ENCODE peak calls at places on chromosomes 13 and 19, in five cellular contexts. N is HepG2, Y is HEK293T, G is H1, V is GM12878. C is an unnamed sample.

GRCh38 chr19:19432732-19433131 is 27.3 kb downstream of the GATAD2A start:
- DNase-seq in V (no peak), G (no peak), N (no peak), Y (no peak), C (no peak)

GRCh38 chr19:28242317-28242927 is 970.5 kb downstream of the UQCRFS1 start:
- DNase-seq in G (peak; percentile 75), N (no peak), V (no peak), Y (peak; percentile 13), C (peak; percentile 60)

GRCh38 chr13:32471187-32471922 is 43.4 kb upstream of the N4BP2L1 start:
- DNase-seq in N (no peak), V (no peak), Y (no peak), G (no peak), C (no peak)

GRCh38 chr19:11881151-11881800 is 6.3 kb upstream of the ZNF69 start:
- DNase-seq in G (peak; percentile 83), N (peak; percentile 49), V (peak; percentile 17), Y (peak; percentile 39), C (peak; percentile 60)

GRCh38 chr13:86464193-86464592 is 665.0 kb upstream of the SLITRK6 start:
- DNase-seq in Y (peak; percentile 21), G (no peak), N (no peak), V (no peak), C (no peak)

GRCh38 chr13:44017756-44018309 is 138.1 kb downstream of the LACC1 start:
- DNase-seq in Y (no peak), V (no peak), N (no peak), G (no peak), C (no peak)

GRCh38 chr19:45442927-45443461 is 19.3 kb upstream of the ERCC1 start:
- DNase-seq in N (no peak), G (peak; percentile 74), V (no peak), Y (no peak), C (no peak)

GRCh38 chr13:113918580-113918979 is 54.7 kb upstream of the GAS6 start:
- DNase-seq in N (no peak), G (peak; percentile 30), Y (no peak), V (no peak), C (no peak)

GRCh38 chr19:10855879-10856522 is 7.8 kb downstream of the C19orf38 start:
- DNase-seq in G (peak; percentile 70), N (no peak), Y (no peak), V (no peak), C (no peak)

GRCh38 chr13:83086948-83087347 is 795.3 kb downstream of the SLITRK1 start:
- DNase-seq in N (no peak), V (no peak), Y (no peak), G (no peak), C (no peak)

GRCh38 chr13:83088858-83089257 is 793.4 kb downstream of the SLITRK1 start:
- DNase-seq in V (no peak), Y (no peak), G (no peak), N (no peak), C (no peak)

DNA sequence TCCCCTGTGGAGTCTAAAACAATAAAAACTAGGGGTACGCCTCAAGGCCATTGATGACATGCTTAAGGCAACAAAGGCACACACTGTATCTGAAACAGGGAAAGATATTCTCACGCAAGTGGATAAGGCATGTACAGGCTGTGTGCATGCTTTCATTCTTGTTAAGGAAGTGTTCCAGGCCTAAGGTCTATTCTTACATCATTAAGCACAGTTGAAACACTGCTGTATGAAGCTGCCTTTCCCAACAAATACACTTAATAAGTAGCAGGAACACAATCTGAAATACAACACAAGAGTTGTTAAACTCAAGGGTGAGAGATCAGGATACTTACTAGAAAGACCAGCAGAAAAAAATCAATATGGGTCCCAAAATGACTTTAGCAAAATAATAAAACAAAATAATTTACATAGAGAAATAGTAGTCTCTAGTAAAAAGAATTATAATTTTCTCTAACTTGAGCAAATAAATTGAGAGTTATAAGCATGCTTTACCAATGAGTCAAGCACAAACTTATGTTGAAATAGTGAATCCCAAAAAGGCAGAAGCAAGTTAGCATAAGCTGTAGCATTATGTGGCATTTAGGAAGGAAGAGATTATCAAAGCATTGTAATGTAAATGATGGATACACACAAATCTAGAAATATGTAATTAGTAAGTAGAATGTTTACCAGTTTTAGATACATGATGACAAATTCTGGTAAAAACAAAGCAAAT is 796.9 kb downstream of the SLITRK1 start:
- DNase-seq in G (no peak), Y (no peak), N (no peak), V (no peak), C (no peak)
- TF ChIP-seq SUZ12 in G (no peak), Y (no peak), N (no peak), V (no peak), C (no peak)

GRCh38 chr13:39036212-39036611 is 1.7 kb downstream of the PROSER1 start:
- DNase-seq in Y (no peak), V (no peak), N (peak; percentile 25), G (no peak), C (no peak)
- TF ChIP-seq SUZ12 in Y (no peak), V (no peak), N (no peak), G (no peak), C (no peak)

GRCh38 chr13:112893570-112894422 is 75.2 kb upstream of the MCF2L start:
- DNase-seq in Y (peak; percentile 71), N (peak; percentile 76), G (peak; percentile 80), V (no peak), C (no peak)
- TF ChIP-seq SUZ12 in Y (no peak), N (no peak), G (no peak), V (no peak), C (no peak)

GRCh38 chr13:30607908-30608307 is 9.8 kb upstream of the USPL1 start:
- DNase-seq in Y (no peak), G (no peak), N (no peak), V (peak; percentile 85), C (no peak)
- TF ChIP-seq SUZ12 in Y (no peak), G (no peak), N (no peak), V (no peak), C (no peak)

GRCh38 chr19:38679839-38680238 is 32.4 kb downstream of the ACTN4 start:
- DNase-seq in N (no peak), G (no peak), Y (no peak), V (no peak), C (no peak)
- TF ChIP-seq SUZ12 in N (no peak), G (no peak), Y (no peak), V (no peak), C (no peak)